ENCODE peak calls at places on chromosomes 11 and 22, in four cellular contexts. T is AG09319, R is body of pancreas, O is GM13977. L is an unnamed sample.

GRCh38 chr11:64571050-64571409 is 20.0 kb upstream of the SLC22A12 start:
- DNase-seq in T (no peak), R (no peak), O (no peak), L (no peak)

GRCh38 chr11:86577663-86578636 is 94.5 kb downstream of the ME3 start:
- DNase-seq in T (peak; percentile 64), R (peak; percentile 52), O (no peak), L (peak; percentile 58)

GRCh38 chr11:65078151-65078550 is 5.7 kb downstream of the CDCA5 start:
- DNase-seq in T (no peak), R (peak; percentile 73), O (peak; percentile 68), L (no peak)

GRCh38 chr11:73154178-73154577 is 12.1 kb upstream of the FCHSD2 start:
- DNase-seq in T (no peak), R (no peak), O (peak; percentile 55), L (peak; percentile 77)

GRCh38 chr11:126676536-126676935 is 321.1 kb downstream of the ST3GAL4 start:
- DNase-seq in T (no peak), R (no peak), O (no peak), L (no peak)

GRCh38 chr11:92977401-92977800 is 8.0 kb downstream of the MTNR1B start:
- DNase-seq in T (no peak), R (no peak), O (no peak), L (no peak)

GRCh38 chr11:31480930-31481329 is 28.5 kb downstream of the IMMP1L start:
- DNase-seq in T (no peak), R (no peak), O (no peak), L (no peak)

GRCh38 chr11:75078233-75078632 is 18.4 kb downstream of the OR2AT4 start:
- DNase-seq in T (no peak), R (no peak), O (no peak), L (no peak)

GRCh38 chr11:122334546-122335375 is 218.7 kb upstream of the BLID start:
- DNase-seq in T (no peak), R (no peak), O (no peak), L (no peak)

GRCh38 chr11:92528051-92528450 is 303.4 kb downstream of the FAT3 start:
- DNase-seq in T (no peak), R (no peak), O (no peak), L (no peak)

GRCh38 chr11:68043349-68044144 is 4.7 kb downstream of the TCIRG1 start:
- DNase-seq in T (peak; percentile 14), R (peak; percentile 82), O (no peak), L (no peak)

GRCh38 chr22:25745341-25746011 is 3.5 kb downstream of the MYO18B start:
- DNase-seq in T (no peak), R (no peak), O (no peak), L (no peak)

GRCh38 chr22:49903322-49904039 is 14.8 kb downstream of the ALG12 start:
- DNase-seq in T (no peak), R (no peak), O (no peak), L (no peak)

GRCh38 chr11:73087730-73088129 is 54.4 kb downstream of the FCHSD2 start:
- DNase-seq in T (no peak), R (no peak), O (no peak), L (no peak)

GRCh38 chr11:125871391-125872137 is 15.9 kb upstream of the HYLS1 start:
- DNase-seq in T (no peak), R (no peak), O (no peak), L (no peak)

GRCh38 chr11:75245356-75246005 is 4.9 kb downstream of the TPBGL start:
- DNase-seq in T (no peak), R (no peak), O (no peak), L (peak; percentile 71)

GRCh38 chr11:74453373-74453975 is 13.9 kb downstream of the KCNE3 start:
- DNase-seq in T (no peak), R (peak; percentile 73), O (peak; percentile 63), L (peak; percentile 45)

GRCh38 chr11:440065-441042 is 1.5 kb downstream of the ANO9 start:
- DNase-seq in T (no peak), R (no peak), O (no peak), L (no peak)

GRCh38 chr11:13880719-13881118 is 81.8 kb upstream of the SPON1 start:
- DNase-seq in T (no peak), R (no peak), O (no peak), L (no peak)

GRCh38 chr22:27456696-27457503 is 344.7 kb downstream of the MN1 start:
- DNase-seq in T (no peak), R (no peak), O (no peak), L (no peak)

GRCh38 chr11:70501933-70502540 is 103.7 kb downstream of the CTTN start:
- DNase-seq in T (no peak), R (no peak), O (no peak), L (no peak)

GRCh38 chr11:10208045-10208674 is 85.9 kb downstream of the SBF2 start:
- DNase-seq in T (peak; percentile 12), R (no peak), O (peak; percentile 52), L (no peak)

GRCh38 chr22:49327411-49327810 is 500.3 kb downstream of the BRD1 start:
- DNase-seq in T (no peak), R (no peak), O (peak; percentile 7), L (no peak)

GRCh38 chr11:36075053-36075452 is 131.2 kb downstream of the LDLRAD3 start:
- DNase-seq in T (peak; percentile 52), R (no peak), O (no peak), L (no peak)

GRCh38 chr22:49506010-49506400 is 321.7 kb downstream of the BRD1 start:
- DNase-seq in T (no peak), R (no peak), O (no peak), L (peak; percentile 53)

GRCh38 chr22:49650336-49651241 is 177.1 kb downstream of the BRD1 start:
- DNase-seq in T (no peak), R (no peak), O (no peak), L (no peak)

GRCh38 chr11:103241574-103241973 is 132.3 kb downstream of the DYNC2H1 start:
- DNase-seq in T (no peak), R (no peak), O (no peak), L (no peak)

DNA sequence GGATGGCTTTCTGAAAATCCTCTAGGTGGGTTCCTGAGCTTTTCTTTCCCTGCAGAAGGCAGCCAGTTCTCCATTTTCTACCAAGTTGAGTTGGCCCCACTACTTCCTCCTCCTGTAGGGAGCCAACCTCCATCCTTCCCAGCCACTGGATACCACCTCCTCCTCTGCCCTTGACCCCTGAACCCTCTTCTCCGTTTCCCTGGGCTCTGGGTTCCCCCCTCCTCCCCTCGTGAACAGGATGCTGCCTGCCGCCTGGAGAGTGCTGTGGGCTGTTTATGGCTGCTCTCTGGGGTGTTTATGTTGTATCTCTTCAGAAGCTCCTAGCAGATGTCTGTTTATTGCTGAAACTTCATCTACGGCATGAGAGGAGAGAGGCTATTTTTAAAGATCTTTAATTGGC is 8.6 kb downstream of the MICAL2 start:
- DNase-seq in T (no peak), R (no peak), O (no peak), L (no peak)
- TF ChIP-seq CTCF in T (no peak), R (no peak), O (no peak), L (no peak)

GRCh38 chr11:117238221-117238620 is 5.8 kb downstream of the RNF214 start:
- DNase-seq in T (no peak), R (no peak), O (no peak), L (no peak)

DNA sequence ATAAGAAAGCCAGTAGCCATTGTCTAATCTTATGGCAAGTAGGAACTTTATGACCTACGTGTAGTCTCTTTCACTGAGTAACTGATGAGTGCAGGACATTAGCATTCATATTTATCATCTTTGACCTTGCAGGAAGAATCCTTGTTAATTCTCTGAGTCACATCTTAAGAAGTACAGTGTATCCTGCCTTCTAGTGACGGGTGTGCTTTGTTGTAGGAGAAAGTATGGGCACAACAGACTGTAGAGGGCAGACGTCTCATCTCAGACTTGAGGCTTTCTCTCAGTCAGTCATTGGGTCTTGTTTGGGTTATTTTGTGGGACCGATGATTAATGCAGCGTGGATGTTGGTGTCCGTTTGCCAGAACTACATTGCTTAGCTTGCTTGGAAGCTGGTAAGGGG is 6.8 kb downstream of the RNF214 start:
- DNase-seq in T (peak; percentile 63), R (no peak), O (no peak), L (no peak)
- TF ChIP-seq CTCF in T (peak; percentile 67), R (no peak), O (no peak), L (no peak)

DNA sequence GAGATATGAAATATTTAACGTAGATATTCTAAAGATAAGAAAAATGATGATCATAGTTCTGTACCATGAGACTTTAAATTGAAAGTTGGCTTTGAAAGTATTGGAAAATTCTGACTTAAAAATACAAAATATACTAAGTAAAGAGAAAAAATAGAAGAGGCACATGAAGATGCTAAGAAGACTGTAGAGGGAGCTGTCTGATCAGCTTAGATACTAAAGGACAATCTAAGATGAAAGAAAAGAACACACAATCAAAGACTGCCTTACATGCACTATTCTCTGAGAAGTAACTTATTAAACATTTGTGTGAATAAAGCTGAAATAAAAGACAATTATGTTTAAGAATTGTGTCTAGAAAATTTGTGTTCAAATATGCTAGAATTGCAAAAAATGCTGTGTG is 55.1 kb downstream of the RBMXL2 start:
- DNase-seq in T (no peak), R (no peak), O (no peak), L (no peak)
- TF ChIP-seq CTCF in T (peak; percentile 46), R (no peak), O (peak; percentile 25), L (no peak)

DNA sequence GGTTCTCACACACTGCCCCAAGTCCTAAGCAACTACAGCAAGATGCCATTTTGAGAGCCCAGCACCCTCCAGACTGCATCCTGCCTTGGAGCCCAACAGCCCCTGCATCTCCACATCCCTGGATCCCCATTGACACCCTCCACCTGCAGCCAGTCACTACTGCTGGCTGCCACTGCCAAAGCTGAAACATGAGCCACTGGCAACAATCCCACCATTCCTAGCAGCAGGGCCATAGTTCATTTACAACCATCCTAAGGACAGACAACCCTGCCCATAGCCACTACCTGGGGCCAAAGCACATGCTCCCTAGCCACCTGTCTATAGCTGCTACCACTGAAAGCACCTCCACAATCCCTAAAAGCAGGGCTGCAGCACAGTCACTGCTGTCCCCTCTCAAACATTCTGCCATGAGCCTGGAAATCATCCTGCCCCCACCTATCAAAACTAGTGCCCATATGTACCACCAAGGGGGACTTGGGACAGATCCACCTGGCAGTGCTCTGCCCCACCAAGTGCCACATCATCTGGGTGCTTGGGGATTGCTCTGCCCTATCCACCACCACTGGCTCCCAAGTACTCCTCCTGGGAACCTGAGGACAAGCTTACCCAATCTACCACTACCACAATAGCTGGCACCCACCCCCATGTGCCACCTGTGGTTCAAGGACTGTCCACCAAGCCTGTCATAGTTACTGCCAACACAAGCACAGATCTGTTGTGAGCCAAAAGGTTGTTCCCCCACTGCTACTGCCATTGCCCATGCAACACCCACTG is 138.8 kb upstream of the SOX6 start:
- DNase-seq in T (no peak), R (no peak), O (no peak), L (no peak)
- TF ChIP-seq CTCF in T (no peak), R (no peak), O (no peak), L (no peak)

GRCh38 chr11:8081591-8082021 is 595 bp downstream of the TUB start:
- DNase-seq in T (no peak), R (no peak), O (no peak), L (no peak)
- TF ChIP-seq CTCF in T (no peak), R (no peak), O (no peak), L (no peak)

GRCh38 chr11:45804806-45805304 is at the start of gene SLC35C1:
- DNase-seq in T (peak; percentile 89), R (peak; percentile 98), O (peak; percentile 99), L (peak; percentile 99)
- TF ChIP-seq CTCF in T (peak; percentile 18), R (no peak), O (peak; percentile 13), L (no peak)

GRCh38 chr22:39010946-39011625 is 3.0 kb upstream of the APOBEC3C start:
- DNase-seq in T (no peak), R (no peak), O (no peak), L (no peak)
- TF ChIP-seq CTCF in T (no peak), R (no peak), O (no peak), L (no peak)

GRCh38 chr11:29125621-29126020 is 891.2 kb downstream of the KCNA4 start:
- DNase-seq in T (no peak), R (no peak), O (no peak), L (no peak)
- TF ChIP-seq CTCF in T (no peak), R (no peak), O (no peak), L (no peak)